ENCODE peak calls at places on chromosome 15, in eight cellular contexts. Z, C, M, H, I, T, P and N are unnamed samples.

GRCh38 chr15:31476866-31477265 is 150.2 kb downstream of the KLF13 start:
- DNase-seq in Z (peak; percentile 9), C (no peak), M (no peak), H (no peak), I (no peak), T (no peak), P (no peak), N (no peak)

GRCh38 chr15:100981086-100981485 is 61.9 kb downstream of the LRRK1 start:
- DNase-seq in Z (no peak), C (no peak), M (peak; percentile 26), H (no peak), I (no peak), T (no peak), P (no peak), N (no peak)

GRCh38 chr15:90097475-90097874 is 4.8 kb downstream of the IDH2 start:
- DNase-seq in Z (no peak), C (no peak), M (no peak), H (no peak), I (no peak), T (no peak), P (no peak), N (no peak)

GRCh38 chr15:56821721-56822425 is 88.6 kb upstream of the ZNF280D start:
- DNase-seq in Z (peak; percentile 46), C (peak; percentile 63), M (peak; percentile 49), H (peak; percentile 60), I (peak; percentile 85), T (peak; percentile 6), P (peak; percentile 63), N (peak; percentile 70)

GRCh38 chr15:27853624-27854455 is 245.3 kb downstream of the OCA2 start:
- DNase-seq in Z (no peak), C (no peak), M (no peak), H (no peak), I (no peak), T (no peak), P (no peak), N (no peak)

GRCh38 chr15:82106671-82107070 is 60.9 kb upstream of the MEX3B start:
- DNase-seq in Z (no peak), C (no peak), M (no peak), H (no peak), I (no peak), T (no peak), P (no peak), N (no peak)

GRCh38 chr15:81939604-81940440 is 106.0 kb downstream of the MEX3B start:
- DNase-seq in Z (no peak), C (peak; percentile 46), M (no peak), H (no peak), I (peak; percentile 70), T (no peak), P (peak; percentile 12), N (no peak)

GRCh38 chr15:86629409-86629808 is 549.7 kb downstream of the AGBL1 start:
- DNase-seq in Z (no peak), C (no peak), M (no peak), H (no peak), I (no peak), T (no peak), P (no peak), N (no peak)

GRCh38 chr15:27086146-27086545 is 115.2 kb downstream of the GABRG3 start:
- DNase-seq in Z (no peak), C (no peak), M (no peak), H (no peak), I (no peak), T (no peak), P (no peak), N (no peak)

GRCh38 chr15:76151599-76151974 is 91.8 kb downstream of the TMEM266 start:
- DNase-seq in Z (no peak), C (no peak), M (no peak), H (no peak), I (no peak), T (no peak), P (no peak), N (no peak)

GRCh38 chr15:92205255-92205739 is 188.4 kb upstream of the ST8SIA2 start:
- DNase-seq in Z (no peak), C (no peak), M (peak; percentile 49), H (no peak), I (no peak), T (no peak), P (no peak), N (no peak)

GRCh38 chr15:41862515-41863116 is 24.0 kb downstream of the PLA2G4B start:
- DNase-seq in Z (no peak), C (no peak), M (no peak), H (no peak), I (no peak), T (no peak), P (no peak), N (no peak)

GRCh38 chr15:99565031-99565280 is 828 bp upstream of the MEF2A start:
- DNase-seq in Z (no peak), C (no peak), M (no peak), H (no peak), I (no peak), T (no peak), P (no peak), N (no peak)

GRCh38 chr15:96560246-96560895 is 229.9 kb downstream of the NR2F2 start:
- DNase-seq in Z (no peak), C (no peak), M (no peak), H (no peak), I (peak; percentile 27), T (no peak), P (no peak), N (no peak)

GRCh38 chr15:75338661-75339240 is 2.9 kb downstream of the COMMD4 start:
- DNase-seq in Z (no peak), C (no peak), M (no peak), H (no peak), I (no peak), T (no peak), P (no peak), N (no peak)

GRCh38 chr15:75455424-75455981 is 4.0 kb upstream of the SIN3A start:
- DNase-seq in Z (peak; percentile 89), C (peak; percentile 59), M (peak; percentile 90), H (peak; percentile 58), I (peak; percentile 74), T (peak; percentile 64), P (peak; percentile 89), N (peak; percentile 95)

GRCh38 chr15:67067161-67067853 is 1.9 kb downstream of the SMAD3 start:
- DNase-seq in Z (peak; percentile 36), C (no peak), M (no peak), H (no peak), I (no peak), T (no peak), P (peak; percentile 31), N (peak; percentile 35)

GRCh38 chr15:67884514-67885225 is 44.8 kb upstream of the RNU6-1 start:
- DNase-seq in Z (peak; percentile 84), C (peak; percentile 16), M (peak; percentile 95), H (peak; percentile 49), I (peak; percentile 85), T (peak; percentile 13), P (peak; percentile 81), N (peak; percentile 84)

GRCh38 chr15:70200511-70200991 is 102.8 kb upstream of the TLE3 start:
- DNase-seq in Z (no peak), C (no peak), M (no peak), H (no peak), I (no peak), T (no peak), P (no peak), N (peak; percentile 52)

GRCh38 chr15:73139416-73140082 is 87.3 kb downstream of the NEO1 start:
- DNase-seq in Z (no peak), C (no peak), M (no peak), H (no peak), I (peak; percentile 29), T (no peak), P (no peak), N (no peak)

GRCh38 chr15:31268108-31268501 is 58.5 kb upstream of the KLF13 start:
- DNase-seq in Z (no peak), C (no peak), M (peak; percentile 77), H (no peak), I (no peak), T (no peak), P (no peak), N (no peak)

GRCh38 chr15:100558771-100559254 is 30.1 kb upstream of the CERS3 start:
- DNase-seq in Z (no peak), C (no peak), M (no peak), H (no peak), I (no peak), T (no peak), P (no peak), N (no peak)

GRCh38 chr15:100958326-100959065 is 39.3 kb downstream of the LRRK1 start:
- DNase-seq in Z (no peak), C (peak; percentile 73), M (no peak), H (no peak), I (peak; percentile 43), T (no peak), P (peak; percentile 40), N (peak; percentile 65)

GRCh38 chr15:37793851-37794250 is 140.6 kb upstream of the TMCO5A start:
- DNase-seq in Z (no peak), C (no peak), M (no peak), H (peak; percentile 22), I (peak; percentile 22), T (no peak), P (no peak), N (no peak)

GRCh38 chr15:37765809-37766208 is 168.6 kb upstream of the TMCO5A start:
- DNase-seq in Z (no peak), C (no peak), M (no peak), H (no peak), I (peak; percentile 22), T (no peak), P (no peak), N (peak; percentile 14)

GRCh38 chr15:89090791-89091666 is 2.8 kb downstream of the ABHD2 start:
- DNase-seq in Z (peak; percentile 79), C (peak; percentile 82), M (peak; percentile 25), H (no peak), I (peak; percentile 81), T (peak; percentile 11), P (peak; percentile 41), N (peak; percentile 66)

GRCh38 chr15:61049003-61049402 is 180.1 kb downstream of the RORA start:
- DNase-seq in Z (peak; percentile 41), C (no peak), M (no peak), H (no peak), I (no peak), T (no peak), P (no peak), N (peak; percentile 26)

GRCh38 chr15:69557340-69558137 is 104.9 kb downstream of the RPLP1 start:
- DNase-seq in Z (no peak), C (peak; percentile 96), M (peak; percentile 37), H (peak; percentile 54), I (peak; percentile 93), T (no peak), P (peak; percentile 82), N (peak; percentile 89)

GRCh38 chr15:74443100-74443909 is 9.5 kb upstream of the SEMA7A start:
- DNase-seq in Z (no peak), C (no peak), M (no peak), H (no peak), I (peak; percentile 66), T (no peak), P (no peak), N (peak; percentile 79)

GRCh38 chr15:37107071-37107753 is 6.9 kb upstream of the MEIS2 start:
- DNase-seq in Z (peak; percentile 63), C (no peak), M (no peak), H (no peak), I (peak; percentile 74), T (no peak), P (no peak), N (no peak)

GRCh38 chr15:77753238-77753873 is 120.6 kb upstream of the LINGO1 start:
- DNase-seq in Z (no peak), C (peak; percentile 1), M (no peak), H (no peak), I (peak; percentile 35), T (no peak), P (peak; percentile 46), N (peak; percentile 65)

GRCh38 chr15:94059188-94059587 is 172.2 kb upstream of the MCTP2 start:
- DNase-seq in Z (no peak), C (no peak), M (no peak), H (no peak), I (no peak), T (no peak), P (no peak), N (peak; percentile 13)

GRCh38 chr15:38521316-38521715 is 43.3 kb downstream of the RASGRP1 start:
- DNase-seq in Z (no peak), C (no peak), M (no peak), H (no peak), I (no peak), T (no peak), P (no peak), N (no peak)

GRCh38 chr15:60344987-60345386 is 52.8 kb downstream of the ANXA2 start:
- DNase-seq in Z (no peak), C (no peak), M (no peak), H (no peak), I (no peak), T (no peak), P (no peak), N (no peak)